ENCODE peak calls at places on chromosomes 11 and 22, in seven cellular contexts. One of them, this sample, is unnamed.

GRCh38 chr11:121687961-121688566 is 235.3 kb upstream of the SORL1-AS1 start:
- DNase-seq in IMR-90: peak; percentile 70
- DNase-seq in esophagus squamous epithelium: no peak
- DNase-seq in adrenal gland: no peak
- DNase-seq in upper lobe of left lung: no peak
- DNase-seq in stomach: no peak
- DNase-seq in A549: no peak
- DNase-seq in this sample: no peak

GRCh38 chr22:29476116-29476515 is 3.9 kb upstream of the NEFH start:
- DNase-seq in IMR-90: no peak
- DNase-seq in esophagus squamous epithelium: no peak
- DNase-seq in adrenal gland: no peak
- DNase-seq in upper lobe of left lung: no peak
- DNase-seq in stomach: no peak
- DNase-seq in A549: no peak
- DNase-seq in this sample: no peak

GRCh38 chr22:17201285-17201945 is 17.8 kb downstream of the ADA2 start:
- DNase-seq in IMR-90: peak; percentile 18
- DNase-seq in esophagus squamous epithelium: no peak
- DNase-seq in adrenal gland: no peak
- DNase-seq in upper lobe of left lung: no peak
- DNase-seq in stomach: no peak
- DNase-seq in A549: peak; percentile 16
- DNase-seq in this sample: no peak

GRCh38 chr22:26848244-26848920 is 191.0 kb downstream of the MIAT start:
- DNase-seq in IMR-90: no peak
- DNase-seq in esophagus squamous epithelium: no peak
- DNase-seq in adrenal gland: no peak
- DNase-seq in upper lobe of left lung: no peak
- DNase-seq in stomach: no peak
- DNase-seq in A549: no peak
- DNase-seq in this sample: no peak

GRCh38 chr11:96306933-96307747 is 35.9 kb downstream of the MAML2 start:
- DNase-seq in IMR-90: peak; percentile 99
- DNase-seq in esophagus squamous epithelium: peak; percentile 48
- DNase-seq in adrenal gland: peak; percentile 95
- DNase-seq in upper lobe of left lung: no peak
- DNase-seq in stomach: peak; percentile 90
- DNase-seq in A549: peak; percentile 94
- DNase-seq in this sample: peak; percentile 35

GRCh38 chr11:74024630-74025029 is 15.7 kb upstream of the UCP3 start:
- DNase-seq in IMR-90: peak; percentile 92
- DNase-seq in esophagus squamous epithelium: no peak
- DNase-seq in adrenal gland: peak; percentile 68
- DNase-seq in upper lobe of left lung: no peak
- DNase-seq in stomach: peak; percentile 40
- DNase-seq in A549: no peak
- DNase-seq in this sample: no peak

GRCh38 chr22:28670691-28671261 is 8.9 kb downstream of the TTC28 start:
- DNase-seq in IMR-90: peak; percentile 4
- DNase-seq in esophagus squamous epithelium: no peak
- DNase-seq in adrenal gland: no peak
- DNase-seq in upper lobe of left lung: no peak
- DNase-seq in stomach: no peak
- DNase-seq in A549: no peak
- DNase-seq in this sample: no peak

GRCh38 chr11:65110354-65110861 is 1.3 kb upstream of the TM7SF2 start:
- DNase-seq in IMR-90: peak; percentile 74
- DNase-seq in esophagus squamous epithelium: peak; percentile 61
- DNase-seq in adrenal gland: peak; percentile 85
- DNase-seq in upper lobe of left lung: peak; percentile 78
- DNase-seq in stomach: peak; percentile 93
- DNase-seq in A549: peak; percentile 81
- DNase-seq in this sample: peak; percentile 91

GRCh38 chr22:48651036-48651890 is 1176.4 kb downstream of the BRD1 start:
- DNase-seq in IMR-90: no peak
- DNase-seq in esophagus squamous epithelium: no peak
- DNase-seq in adrenal gland: no peak
- DNase-seq in upper lobe of left lung: peak; percentile 59
- DNase-seq in stomach: no peak
- DNase-seq in A549: no peak
- DNase-seq in this sample: no peak

GRCh38 chr22:49483946-49484345 is 343.7 kb downstream of the BRD1 start:
- DNase-seq in IMR-90: no peak
- DNase-seq in esophagus squamous epithelium: no peak
- DNase-seq in adrenal gland: no peak
- DNase-seq in upper lobe of left lung: no peak
- DNase-seq in stomach: no peak
- DNase-seq in A549: no peak
- DNase-seq in this sample: no peak

GRCh38 chr11:133952199-133953190 is 4.3 kb downstream of the IGSF9B start:
- DNase-seq in IMR-90: no peak
- DNase-seq in esophagus squamous epithelium: no peak
- DNase-seq in adrenal gland: no peak
- DNase-seq in upper lobe of left lung: no peak
- DNase-seq in stomach: no peak
- DNase-seq in A549: no peak
- DNase-seq in this sample: no peak

GRCh38 chr11:72525466-72525865 is 91.1 kb upstream of the CLPB start:
- DNase-seq in IMR-90: no peak
- DNase-seq in esophagus squamous epithelium: no peak
- DNase-seq in adrenal gland: no peak
- DNase-seq in upper lobe of left lung: no peak
- DNase-seq in stomach: peak; percentile 36
- DNase-seq in A549: no peak
- DNase-seq in this sample: no peak

GRCh38 chr11:27282141-27282590 is 80.8 kb downstream of the CCDC34 start:
- DNase-seq in IMR-90: peak; percentile 90
- DNase-seq in esophagus squamous epithelium: no peak
- DNase-seq in adrenal gland: peak; percentile 76
- DNase-seq in upper lobe of left lung: no peak
- DNase-seq in stomach: no peak
- DNase-seq in A549: peak; percentile 83
- DNase-seq in this sample: no peak

GRCh38 chr11:1827931-1828330 is 6.9 kb upstream of the SYT8 start:
- DNase-seq in IMR-90: no peak
- DNase-seq in esophagus squamous epithelium: no peak
- DNase-seq in adrenal gland: no peak
- DNase-seq in upper lobe of left lung: peak; percentile 46
- DNase-seq in stomach: no peak
- DNase-seq in A549: no peak
- DNase-seq in this sample: peak; percentile 31

GRCh38 chr11:61587541-61587941 is 6.7 kb upstream of the SYT7 start:
- DNase-seq in IMR-90: no peak
- DNase-seq in esophagus squamous epithelium: no peak
- DNase-seq in adrenal gland: no peak
- DNase-seq in upper lobe of left lung: peak; percentile 91
- DNase-seq in stomach: peak; percentile 51
- DNase-seq in A549: no peak
- DNase-seq in this sample: peak; percentile 53

GRCh38 chr11:66842896-66843775 is at the start of gene RCE1:
- DNase-seq in IMR-90: peak; percentile 85
- DNase-seq in esophagus squamous epithelium: peak; percentile 56
- DNase-seq in adrenal gland: peak; percentile 88
- DNase-seq in upper lobe of left lung: peak; percentile 99
- DNase-seq in stomach: peak; percentile 91
- DNase-seq in A549: peak; percentile 93
- DNase-seq in this sample: peak; percentile 96

GRCh38 chr11:66843776-66844495 is 695 bp downstream of the RCE1 start:
- DNase-seq in IMR-90: no peak
- DNase-seq in esophagus squamous epithelium: no peak
- DNase-seq in adrenal gland: peak; percentile 39
- DNase-seq in upper lobe of left lung: no peak
- DNase-seq in stomach: no peak
- DNase-seq in A549: no peak
- DNase-seq in this sample: no peak

GRCh38 chr11:66840317-66841091 is 2.7 kb upstream of the RCE1 start:
- DNase-seq in IMR-90: no peak
- DNase-seq in esophagus squamous epithelium: no peak
- DNase-seq in adrenal gland: no peak
- DNase-seq in upper lobe of left lung: no peak
- DNase-seq in stomach: no peak
- DNase-seq in A549: no peak
- DNase-seq in this sample: no peak

GRCh38 chr11:66842501-66842895 is 743 bp upstream of the RCE1 start:
- DNase-seq in IMR-90: no peak
- DNase-seq in esophagus squamous epithelium: no peak
- DNase-seq in adrenal gland: no peak
- DNase-seq in upper lobe of left lung: no peak
- DNase-seq in stomach: no peak
- DNase-seq in A549: no peak
- DNase-seq in this sample: no peak

DNA sequence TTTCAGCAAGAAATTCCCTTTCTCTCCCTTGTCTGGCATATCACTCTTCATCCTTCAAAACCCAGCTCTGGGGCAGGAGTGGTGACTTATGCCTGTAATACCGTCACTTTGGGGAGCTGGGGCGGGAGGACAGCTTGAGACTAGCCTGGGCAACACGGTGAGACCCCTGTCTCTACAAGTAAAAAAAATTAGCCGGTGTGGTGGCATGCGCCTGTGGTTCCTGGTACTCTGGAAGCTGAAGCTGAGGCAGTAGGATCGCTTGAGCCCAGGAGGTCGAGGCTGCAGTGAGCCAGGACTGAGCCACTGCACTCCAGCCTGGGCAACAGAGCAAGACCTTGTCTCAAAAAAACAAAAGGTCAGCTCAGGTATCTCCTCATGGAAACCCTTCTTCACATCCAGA is 1.4 kb upstream of the RCE1 start:
- DNase-seq in IMR-90: no peak
- DNase-seq in esophagus squamous epithelium: no peak
- DNase-seq in adrenal gland: no peak
- DNase-seq in upper lobe of left lung: no peak
- DNase-seq in stomach: no peak
- DNase-seq in A549: no peak
- DNase-seq in this sample: no peak
- TF ChIP-seq POLR2A in IMR-90: no peak
- TF ChIP-seq POLR2A in esophagus squamous epithelium: no peak
- TF ChIP-seq POLR2A in adrenal gland: no peak
- TF ChIP-seq POLR2A in upper lobe of left lung: no peak
- TF ChIP-seq POLR2A in stomach: no peak
- TF ChIP-seq POLR2A in A549: no peak
- TF ChIP-seq POLR2A in this sample: no peak

DNA sequence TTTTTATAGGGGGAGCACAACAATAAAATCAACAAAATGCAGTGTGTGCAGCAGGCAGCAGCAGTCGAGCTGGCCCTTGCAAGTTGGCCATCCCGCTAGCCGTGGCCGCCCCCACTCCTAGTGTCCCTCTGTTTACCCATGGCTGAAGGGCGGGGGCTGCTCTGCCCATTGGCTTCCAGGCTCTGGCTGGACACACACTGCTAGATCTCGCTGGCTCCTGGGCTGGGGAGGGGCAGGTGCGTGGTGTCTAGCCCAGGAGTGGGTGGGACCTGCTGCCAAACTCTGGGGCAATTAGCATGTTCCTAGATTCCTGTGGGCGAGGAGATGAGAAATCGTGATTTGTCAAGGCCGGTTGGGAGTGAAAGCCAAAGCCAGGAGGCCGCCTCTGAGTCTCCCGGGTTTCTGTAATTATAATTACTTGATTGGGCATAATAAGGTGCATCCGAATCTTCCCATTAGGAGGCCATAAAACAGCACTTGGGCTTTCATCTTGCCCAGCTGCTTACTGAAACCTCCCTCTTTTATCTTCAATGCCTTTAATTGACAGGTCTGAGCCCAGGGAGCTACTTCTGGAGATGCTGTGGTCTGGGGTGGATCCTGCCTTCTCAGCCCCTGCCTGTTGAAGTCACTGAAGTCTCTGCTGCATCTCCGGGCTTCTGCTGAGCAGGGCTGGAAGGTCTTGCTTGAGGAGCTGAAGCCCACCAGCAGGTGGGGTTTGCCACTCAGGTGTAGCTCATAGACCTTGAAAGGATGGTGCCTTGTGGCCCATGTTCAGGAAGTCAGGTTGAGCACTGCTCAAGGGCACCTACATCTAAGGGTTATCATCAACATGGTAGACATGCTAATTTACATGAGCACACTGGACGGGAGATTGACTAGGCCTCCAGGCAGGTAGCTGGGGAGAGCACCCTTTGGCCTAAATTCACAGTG is 44.5 kb upstream of the DKK3 start:
- DNase-seq in IMR-90: no peak
- DNase-seq in esophagus squamous epithelium: no peak
- DNase-seq in adrenal gland: no peak
- DNase-seq in upper lobe of left lung: peak; percentile 55
- DNase-seq in stomach: no peak
- DNase-seq in A549: peak; percentile 57
- DNase-seq in this sample: no peak
- TF ChIP-seq CTCF in IMR-90: no peak
- TF ChIP-seq CTCF in esophagus squamous epithelium: no peak
- TF ChIP-seq CTCF in adrenal gland: no peak
- TF ChIP-seq CTCF in upper lobe of left lung: no peak
- TF ChIP-seq CTCF in stomach: no peak
- TF ChIP-seq CTCF in A549: no peak
- TF ChIP-seq CTCF in this sample: no peak

GRCh38 chr11:62708423-62709261 is 1.2 kb downstream of the GNG3 start:
- DNase-seq in IMR-90: no peak
- DNase-seq in esophagus squamous epithelium: no peak
- DNase-seq in adrenal gland: peak; percentile 49
- DNase-seq in upper lobe of left lung: no peak
- DNase-seq in stomach: peak; percentile 36
- DNase-seq in A549: no peak
- DNase-seq in this sample: peak; percentile 47
- TF ChIP-seq POLR2A in IMR-90: no peak
- TF ChIP-seq POLR2A in esophagus squamous epithelium: no peak
- TF ChIP-seq POLR2A in adrenal gland: no peak
- TF ChIP-seq POLR2A in upper lobe of left lung: no peak
- TF ChIP-seq POLR2A in stomach: no peak
- TF ChIP-seq POLR2A in A549: no peak
- TF ChIP-seq POLR2A in this sample: no peak

DNA sequence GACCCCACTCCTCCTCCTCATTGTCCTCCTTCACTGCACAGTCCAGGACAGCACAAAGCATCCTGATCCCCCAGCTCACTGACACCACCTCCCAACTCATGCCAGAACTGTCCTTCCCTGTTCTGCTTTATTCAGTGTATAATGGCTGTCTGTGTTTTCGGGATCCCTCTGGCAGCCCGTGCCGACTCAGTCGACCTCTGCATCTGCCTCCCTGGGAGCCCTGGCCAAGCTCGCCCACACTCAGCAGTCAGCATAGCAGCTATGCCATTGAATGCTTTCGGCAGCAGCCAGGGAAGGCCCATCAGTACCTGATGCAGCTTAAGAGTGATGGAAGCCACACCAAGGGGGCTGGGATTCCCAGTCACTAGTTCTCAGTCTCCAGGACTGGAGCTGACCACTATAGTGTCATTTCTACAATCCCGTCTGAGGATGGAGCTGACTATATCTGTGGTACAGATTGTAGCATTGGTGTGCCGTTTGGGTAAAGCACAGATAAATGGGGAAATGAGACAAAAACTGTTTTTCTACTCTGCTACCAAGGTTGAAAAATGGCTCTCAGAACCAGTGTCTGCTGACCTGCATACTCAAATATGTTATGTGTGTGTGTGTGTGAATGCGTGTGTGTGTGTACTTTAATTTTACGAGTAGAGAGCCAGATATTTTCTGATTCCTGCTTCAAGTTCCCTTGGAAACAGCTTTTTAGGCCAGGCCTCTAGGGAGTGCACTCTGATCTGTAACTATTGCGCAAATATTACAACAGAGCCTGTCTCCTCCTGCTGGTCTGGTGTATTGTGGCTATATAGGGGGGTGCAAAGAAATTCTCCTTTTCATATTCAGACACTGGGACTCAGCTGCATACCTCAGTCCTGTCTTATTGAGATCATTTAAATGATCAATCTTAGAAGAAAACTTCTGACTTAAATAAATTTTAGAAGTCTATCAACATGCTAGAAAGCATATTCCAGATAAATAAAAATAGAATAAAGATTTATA is 78.8 kb upstream of the TOP3B start:
- DNase-seq in IMR-90: peak; percentile 43
- DNase-seq in esophagus squamous epithelium: no peak
- DNase-seq in adrenal gland: no peak
- DNase-seq in upper lobe of left lung: no peak
- DNase-seq in stomach: no peak
- DNase-seq in A549: peak; percentile 56
- DNase-seq in this sample: no peak
- TF ChIP-seq CTCF in IMR-90: peak; percentile 38
- TF ChIP-seq CTCF in esophagus squamous epithelium: no peak
- TF ChIP-seq CTCF in adrenal gland: no peak
- TF ChIP-seq CTCF in upper lobe of left lung: peak; percentile 7
- TF ChIP-seq CTCF in stomach: no peak
- TF ChIP-seq CTCF in A549: peak; percentile 5
- TF ChIP-seq CTCF in this sample: no peak